ENCODE peak calls at places on chromosomes 11 and 22, in five cellular contexts. I is HCT116, J is GM23338, P is esophagus muscularis mucosa, B is Panc1. G is an unnamed sample.

GRCh38 chr11:75212463-75212862 is 28.1 kb upstream of the TPBGL start:
- DNase-seq in I (no peak), J (no peak), P (no peak), B (no peak), G (no peak)

GRCh38 chr11:13337986-13338436 is 60.4 kb downstream of the BMAL1 start:
- DNase-seq in I (no peak), J (no peak), P (no peak), B (no peak), G (no peak)

GRCh38 chr22:36541831-36542391 is 12.9 kb upstream of the EIF3D start:
- DNase-seq in I (peak), J (no peak), P (no peak), B (peak), G (no peak)

GRCh38 chr11:92775277-92775676 is 194.2 kb upstream of the MTNR1B start:
- DNase-seq in I (no peak), J (no peak), P (no peak), B (no peak), G (no peak)

GRCh38 chr11:37788141-37788877 is 1190.3 kb upstream of the RAG2 start:
- DNase-seq in I (no peak), J (no peak), P (no peak), B (no peak), G (no peak)

GRCh38 chr11:61198391-61198790 is 4.9 kb upstream of the PGA3 start:
- DNase-seq in I (no peak), J (no peak), P (no peak), B (no peak), G (no peak)

GRCh38 chr11:109606256-109606655 is 184.3 kb downstream of the C11orf87 start:
- DNase-seq in I (no peak), J (no peak), P (no peak), B (no peak), G (no peak)

GRCh38 chr11:61514050-61514917 is 5.7 kb downstream of the LRRC10B start:
- DNase-seq in I (no peak), J (peak), P (no peak), B (no peak), G (no peak)

GRCh38 chr11:113286509-113287497 is 27.6 kb upstream of the TTC12 start:
- DNase-seq in I (no peak), J (no peak), P (no peak), B (no peak), G (no peak)

GRCh38 chr22:19800761-19801244 is 40.2 kb downstream of the TBX1 start:
- DNase-seq in I (no peak), J (peak), P (no peak), B (no peak), G (no peak)

GRCh38 chr22:28904211-28904808 is 20.9 kb downstream of the ZNRF3 start:
- DNase-seq in I (no peak), J (no peak), P (no peak), B (no peak), G (no peak)

GRCh38 chr11:22666700-22667439 is 459 bp downstream of the GAS2 start:
- DNase-seq in I (no peak), J (peak), P (no peak), B (no peak), G (no peak)

GRCh38 chr11:115911656-115912055 is 407.4 kb upstream of the CADM1 start:
- DNase-seq in I (no peak), J (no peak), P (no peak), B (no peak), G (no peak)

GRCh38 chr11:132024587-132025295 is 654.3 kb downstream of the NTM start:
- DNase-seq in I (no peak), J (no peak), P (peak), B (peak), G (no peak)

GRCh38 chr22:48707749-48708557 is 1119.7 kb downstream of the BRD1 start:
- DNase-seq in I (no peak), J (no peak), P (no peak), B (no peak), G (peak)

GRCh38 chr22:27474711-27475547 is 326.6 kb downstream of the MN1 start:
- DNase-seq in I (peak), J (peak), P (no peak), B (no peak), G (no peak)

GRCh38 chr11:121645596-121645995 is 192.8 kb upstream of the SORL1-AS1 start:
- DNase-seq in I (no peak), J (no peak), P (no peak), B (no peak), G (no peak)

DNA sequence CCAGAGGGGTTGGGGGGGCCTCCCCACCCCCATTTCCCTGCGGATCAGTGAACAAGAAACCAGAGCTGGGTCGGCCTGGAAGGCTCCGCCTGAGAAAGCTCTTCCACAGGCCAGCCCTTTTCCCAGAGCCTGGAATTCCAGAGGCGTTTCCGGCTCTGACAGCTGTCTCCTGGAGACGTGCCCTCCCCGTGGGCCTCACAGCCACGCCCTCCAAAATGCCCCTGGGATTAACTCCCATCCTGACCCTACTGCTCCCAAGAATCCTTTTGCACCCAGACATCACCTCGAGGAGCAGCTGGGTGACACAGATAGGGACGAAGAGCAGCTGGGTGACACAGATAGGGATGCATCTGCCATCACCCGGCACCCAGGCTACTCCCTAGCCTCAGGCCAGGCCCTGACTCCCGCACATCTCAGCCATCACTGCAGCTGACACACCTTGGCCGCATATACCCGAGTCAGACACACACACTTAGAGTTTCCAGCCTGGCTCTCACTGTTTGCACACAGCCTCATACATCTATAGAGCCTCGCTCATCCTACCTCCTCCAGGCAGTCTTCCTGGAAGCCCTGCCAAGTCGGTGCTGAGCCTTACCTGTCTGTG is 7.6 kb upstream of the CDC42EP1 start:
- DNase-seq in I (no peak), J (peak), P (no peak), B (no peak), G (no peak)
- TF ChIP-seq POLR2AphosphoS5 in I (no peak), J (no peak), P (no peak), B (no peak), G (no peak)

GRCh38 chr11:67691149-67691548 is 16.7 kb upstream of the ALDH3B2 start:
- DNase-seq in I (no peak), J (no peak), P (no peak), B (no peak), G (no peak)
- TF ChIP-seq CTCF in I (peak), J (peak), P (no peak), B (peak), G (no peak)

DNA sequence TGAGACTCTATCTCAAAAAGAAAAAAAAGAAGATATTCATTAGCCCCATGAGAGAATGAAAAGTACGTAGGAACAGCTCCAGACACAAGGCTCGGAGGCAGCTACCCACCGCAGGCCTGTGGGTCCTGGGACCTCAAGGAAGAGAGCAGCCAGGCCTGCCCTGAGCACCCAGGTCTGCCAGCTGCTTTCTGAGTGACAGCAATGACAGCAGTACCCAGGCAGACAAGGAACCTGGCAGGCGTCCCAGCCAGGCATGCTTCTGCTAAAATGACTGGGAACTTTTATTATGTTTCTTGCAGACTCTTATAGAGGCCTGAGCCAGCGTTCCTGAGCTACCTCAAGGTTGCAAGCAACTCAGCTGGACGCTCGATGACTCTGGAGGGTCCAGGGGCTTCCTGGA is 31.6 kb downstream of the CPT1A start:
- DNase-seq in I (no peak), J (no peak), P (no peak), B (no peak), G (no peak)
- TF ChIP-seq POLR2AphosphoS5 in I (no peak), J (no peak), P (peak), B (no peak), G (no peak)

DNA sequence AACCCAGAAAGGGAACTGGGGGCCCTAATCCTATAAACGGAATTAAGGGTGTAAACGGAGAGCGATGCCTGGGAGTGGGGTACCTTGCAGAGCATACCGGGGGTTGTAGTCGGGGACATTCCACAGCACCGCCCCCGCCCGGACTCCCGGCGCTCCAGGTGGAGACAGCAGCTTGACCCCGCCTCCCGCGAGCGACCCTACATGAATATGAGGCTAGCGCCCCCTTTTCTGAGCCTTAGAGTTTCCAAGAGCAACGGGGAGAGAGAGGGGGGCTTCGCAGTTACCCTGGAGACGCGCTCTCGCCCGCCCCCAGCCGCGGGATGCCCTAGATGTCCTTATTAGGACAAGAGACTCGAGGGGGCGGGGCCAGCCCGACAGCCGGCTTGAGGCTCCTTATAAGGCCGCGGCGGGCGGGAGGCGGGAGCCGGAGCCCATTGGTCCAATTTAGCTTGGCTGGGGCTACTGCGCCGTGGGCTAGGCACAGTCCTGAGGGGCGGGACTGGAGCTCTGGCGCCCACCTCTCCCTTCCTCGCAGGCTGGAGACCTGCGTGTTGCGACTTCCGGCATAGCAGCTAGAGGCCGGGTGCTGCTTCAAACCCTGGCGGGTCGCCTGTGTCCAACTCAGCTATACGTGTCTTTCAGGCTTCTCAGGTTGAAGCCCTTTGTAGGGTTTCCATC is 960 bp upstream of the MUS81 start:
- DNase-seq in I (peak), J (peak), P (peak), B (peak), G (peak)
- TF ChIP-seq CTCF in I (no peak), J (peak), P (peak), B (no peak), G (peak)

GRCh38 chr22:38865201-38866023 is 6.6 kb downstream of the CBX6 start:
- DNase-seq in I (no peak), J (no peak), P (no peak), B (no peak), G (peak)
- TF ChIP-seq POLR2AphosphoS5 in I (no peak), J (no peak), P (no peak), B (no peak), G (no peak)

DNA sequence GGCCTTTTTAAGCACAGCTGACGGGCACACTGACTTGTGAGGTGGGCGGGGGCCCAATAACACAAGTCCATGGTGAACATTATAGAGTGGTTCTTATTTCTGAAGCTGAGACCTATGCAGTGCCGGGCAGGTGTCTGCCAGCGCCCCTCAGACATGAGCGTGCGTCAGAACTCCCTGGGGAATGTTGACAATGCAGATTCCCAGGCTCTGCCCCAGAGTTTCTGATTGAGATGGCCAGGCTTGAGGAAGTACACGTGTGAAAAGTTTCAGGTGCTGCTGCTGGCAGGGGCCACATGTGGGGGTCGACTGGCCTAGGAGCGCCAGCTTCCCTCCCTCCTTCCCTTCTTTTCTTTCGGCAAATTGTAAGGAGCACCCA is 46.2 kb downstream of the TPCN2 start:
- DNase-seq in I (no peak), J (no peak), P (no peak), B (no peak), G (no peak)
- TF ChIP-seq CTCF in I (no peak), J (no peak), P (no peak), B (no peak), G (no peak)

GRCh38 chr11:65653229-65654225 is 9.2 kb downstream of the RELA start:
- DNase-seq in I (no peak), J (no peak), P (no peak), B (no peak), G (no peak)
- TF ChIP-seq POLR2AphosphoS5 in I (no peak), J (no peak), P (no peak), B (no peak), G (no peak)

GRCh38 chr11:117298195-117298594 is 7.0 kb downstream of the BACE1-AS start:
- DNase-seq in I (no peak), J (no peak), P (no peak), B (no peak), G (no peak)

GRCh38 chr11:117300773-117301172 is 9.6 kb downstream of the BACE1-AS start:
- DNase-seq in I (no peak), J (no peak), P (no peak), B (no peak), G (no peak)

GRCh38 chr11:117302228-117302627 is 11.1 kb downstream of the BACE1-AS start:
- DNase-seq in I (no peak), J (no peak), P (no peak), B (no peak), G (no peak)

GRCh38 chr11:117299351-117300300 is 8.5 kb downstream of the BACE1-AS start:
- DNase-seq in I (no peak), J (no peak), P (no peak), B (no peak), G (no peak)

GRCh38 chr11:117300301-117300700 is 9.2 kb downstream of the BACE1-AS start:
- DNase-seq in I (no peak), J (peak), P (no peak), B (no peak), G (no peak)
- TF ChIP-seq CTCF in I (no peak), J (no peak), P (no peak), B (no peak), G (no peak)

GRCh38 chr11:107457558-107458271 is at the start of gene CWF19L2:
- DNase-seq in I (peak), J (peak), P (peak), B (peak), G (peak)
- TF ChIP-seq POLR2AphosphoS5 in I (peak), J (peak), P (peak), B (peak), G (no peak)